ENCODE peak calls at places on chromosomes 16 and 17, in seven cellular contexts. One of them, this sample, is unnamed.

GRCh38 chr17:73497721-73498120 is 146.5 kb downstream of the SDK2 start:
- DNase-seq in A172: no peak
- DNase-seq in stimulated activated CD4-positive, alpha-beta T cell treated with anti-CD3 and anti-CD28 coated beads, Interleukin-12 subunit alpha, Interleukin-12 subunit beta, amount 100 ng/mL, for 48 hours: no peak
- DNase-seq in GM12891: no peak
- DNase-seq in right lobe of liver: no peak
- DNase-seq in fibroblast of pulmonary artery: no peak
- DNase-seq in posterior cingulate gyrus: no peak
- DNase-seq in this sample: no peak

GRCh38 chr17:74840989-74841666 is 18.6 kb downstream of the GRIN2C start:
- DNase-seq in A172: peak
- DNase-seq in stimulated activated CD4-positive, alpha-beta T cell treated with anti-CD3 and anti-CD28 coated beads, Interleukin-12 subunit alpha, Interleukin-12 subunit beta, amount 100 ng/mL, for 48 hours: no peak
- DNase-seq in GM12891: no peak
- DNase-seq in right lobe of liver: no peak
- DNase-seq in fibroblast of pulmonary artery: peak
- DNase-seq in posterior cingulate gyrus: peak
- DNase-seq in this sample: peak

GRCh38 chr17:61504697-61505096 is 52.5 kb downstream of the TBX4 start:
- DNase-seq in A172: peak
- DNase-seq in stimulated activated CD4-positive, alpha-beta T cell treated with anti-CD3 and anti-CD28 coated beads, Interleukin-12 subunit alpha, Interleukin-12 subunit beta, amount 100 ng/mL, for 48 hours: no peak
- DNase-seq in GM12891: no peak
- DNase-seq in right lobe of liver: no peak
- DNase-seq in fibroblast of pulmonary artery: peak
- DNase-seq in posterior cingulate gyrus: no peak
- DNase-seq in this sample: peak

GRCh38 chr16:4675864-4676786 is 17.2 kb upstream of the NUDT16L1 start:
- DNase-seq in A172: no peak
- DNase-seq in stimulated activated CD4-positive, alpha-beta T cell treated with anti-CD3 and anti-CD28 coated beads, Interleukin-12 subunit alpha, Interleukin-12 subunit beta, amount 100 ng/mL, for 48 hours: peak
- DNase-seq in GM12891: no peak
- DNase-seq in right lobe of liver: peak
- DNase-seq in fibroblast of pulmonary artery: no peak
- DNase-seq in posterior cingulate gyrus: no peak
- DNase-seq in this sample: no peak

GRCh38 chr17:50129303-50129945 is 536 bp downstream of the SAMD14 start:
- DNase-seq in A172: peak
- DNase-seq in stimulated activated CD4-positive, alpha-beta T cell treated with anti-CD3 and anti-CD28 coated beads, Interleukin-12 subunit alpha, Interleukin-12 subunit beta, amount 100 ng/mL, for 48 hours: no peak
- DNase-seq in GM12891: peak
- DNase-seq in right lobe of liver: no peak
- DNase-seq in fibroblast of pulmonary artery: peak
- DNase-seq in posterior cingulate gyrus: no peak
- DNase-seq in this sample: no peak

GRCh38 chr17:79949646-79950292 is 85.9 kb downstream of the TBC1D16 start:
- DNase-seq in A172: no peak
- DNase-seq in stimulated activated CD4-positive, alpha-beta T cell treated with anti-CD3 and anti-CD28 coated beads, Interleukin-12 subunit alpha, Interleukin-12 subunit beta, amount 100 ng/mL, for 48 hours: no peak
- DNase-seq in GM12891: no peak
- DNase-seq in right lobe of liver: peak
- DNase-seq in fibroblast of pulmonary artery: no peak
- DNase-seq in posterior cingulate gyrus: no peak
- DNase-seq in this sample: no peak

GRCh38 chr16:14529010-14529669 is 100.9 kb downstream of the PARN start:
- DNase-seq in A172: peak
- DNase-seq in stimulated activated CD4-positive, alpha-beta T cell treated with anti-CD3 and anti-CD28 coated beads, Interleukin-12 subunit alpha, Interleukin-12 subunit beta, amount 100 ng/mL, for 48 hours: peak
- DNase-seq in GM12891: peak
- DNase-seq in right lobe of liver: peak
- DNase-seq in fibroblast of pulmonary artery: peak
- DNase-seq in posterior cingulate gyrus: peak
- DNase-seq in this sample: peak

GRCh38 chr17:59620064-59620359 is 317 bp downstream of the CLTC start:
- DNase-seq in A172: no peak
- DNase-seq in stimulated activated CD4-positive, alpha-beta T cell treated with anti-CD3 and anti-CD28 coated beads, Interleukin-12 subunit alpha, Interleukin-12 subunit beta, amount 100 ng/mL, for 48 hours: no peak
- DNase-seq in GM12891: no peak
- DNase-seq in right lobe of liver: no peak
- DNase-seq in fibroblast of pulmonary artery: no peak
- DNase-seq in posterior cingulate gyrus: no peak
- DNase-seq in this sample: no peak

GRCh38 chr17:44363613-44364159 is at the start of gene FAM171A2:
- DNase-seq in A172: no peak
- DNase-seq in stimulated activated CD4-positive, alpha-beta T cell treated with anti-CD3 and anti-CD28 coated beads, Interleukin-12 subunit alpha, Interleukin-12 subunit beta, amount 100 ng/mL, for 48 hours: peak
- DNase-seq in GM12891: peak
- DNase-seq in right lobe of liver: peak
- DNase-seq in fibroblast of pulmonary artery: peak
- DNase-seq in posterior cingulate gyrus: peak
- DNase-seq in this sample: no peak